ENCODE peak calls at places on chromosomes 11 and 22, in eight cellular contexts. W, N, F, Y, X, B, V and Z are unnamed samples.

GRCh38 chr11:84333196-84333595 is 1047.0 kb upstream of the CCDC90B start:
- DNase-seq in W (no peak), N (no peak), F (no peak), Y (no peak), X (no peak), B (no peak), V (no peak), Z (no peak)

GRCh38 chr11:12889243-12889642 is 119.9 kb upstream of the RASSF10 start:
- DNase-seq in W (no peak), N (no peak), F (peak; percentile 49), Y (no peak), X (no peak), B (no peak), V (no peak), Z (no peak)

GRCh38 chr11:45652781-45653180 is 12.6 kb downstream of the CHST1 start:
- DNase-seq in W (no peak), N (no peak), F (no peak), Y (no peak), X (peak; percentile 22), B (no peak), V (no peak), Z (no peak)

GRCh38 chr11:86696004-86696403 is 23.6 kb upstream of the ME3 start:
- DNase-seq in W (peak; percentile 91), N (no peak), F (no peak), Y (no peak), X (no peak), B (no peak), V (no peak), Z (no peak)

GRCh38 chr11:68160100-68160695 is 39.0 kb upstream of the CHKA start:
- DNase-seq in W (no peak), N (no peak), F (no peak), Y (no peak), X (no peak), B (no peak), V (no peak), Z (no peak)

GRCh38 chr22:17381237-17381913 is 12.1 kb downstream of the CECR2 start:
- DNase-seq in W (no peak), N (no peak), F (no peak), Y (no peak), X (no peak), B (no peak), V (no peak), Z (no peak)

GRCh38 chr11:61273151-61274078 is 21.7 kb downstream of the VWCE start:
- DNase-seq in W (peak; percentile 15), N (no peak), F (no peak), Y (no peak), X (no peak), B (no peak), V (peak; percentile 27), Z (peak; percentile 22)

GRCh38 chr11:14414470-14415461 is 55.8 kb upstream of the RRAS2 start:
- DNase-seq in W (no peak), N (no peak), F (no peak), Y (no peak), X (no peak), B (peak; percentile 50), V (no peak), Z (peak; percentile 96)

GRCh38 chr11:121894581-121894980 is 221.4 kb downstream of the BLID start:
- DNase-seq in W (peak; percentile 47), N (no peak), F (no peak), Y (no peak), X (no peak), B (no peak), V (no peak), Z (no peak)

GRCh38 chr11:77195071-77195705 is 67.1 kb downstream of the MYO7A start:
- DNase-seq in W (no peak), N (no peak), F (no peak), Y (no peak), X (no peak), B (no peak), V (no peak), Z (peak; percentile 54)

GRCh38 chr11:106468091-106468490 is 390.6 kb downstream of the AASDHPPT start:
- DNase-seq in W (no peak), N (no peak), F (no peak), Y (no peak), X (no peak), B (no peak), V (no peak), Z (no peak)

GRCh38 chr11:17428930-17429329 is 40.5 kb upstream of the KCNJ11 start:
- DNase-seq in W (peak; percentile 13), N (no peak), F (no peak), Y (no peak), X (no peak), B (no peak), V (no peak), Z (no peak)

GRCh38 chr22:35384973-35385588 is 4.2 kb downstream of the HMOX1 start:
- DNase-seq in W (no peak), N (no peak), F (no peak), Y (no peak), X (no peak), B (no peak), V (no peak), Z (no peak)

GRCh38 chr22:22855617-22856308 is 31.9 kb upstream of the IGLL5 start:
- DNase-seq in W (peak; percentile 3), N (no peak), F (no peak), Y (no peak), X (peak; percentile 69), B (peak; percentile 11), V (no peak), Z (peak; percentile 69)

GRCh38 chr11:12735262-12735661 is 61.0 kb downstream of the TEAD1 start:
- DNase-seq in W (no peak), N (no peak), F (no peak), Y (no peak), X (no peak), B (no peak), V (no peak), Z (no peak)

GRCh38 chr11:109015283-109015682 is 350.4 kb downstream of the DDX10 start:
- DNase-seq in W (peak; percentile 56), N (no peak), F (no peak), Y (peak; percentile 53), X (no peak), B (no peak), V (no peak), Z (no peak)

GRCh38 chr22:49964493-49965290 is 4.1 kb downstream of the PIM3 start:
- DNase-seq in W (no peak), N (no peak), F (no peak), Y (no peak), X (peak; percentile 23), B (no peak), V (no peak), Z (peak; percentile 11)
- H3K27ac ChIP-seq in W (peak overlapping the region; percentile 92), N (peak overlapping the region; percentile 94), F (peak overlapping the region; percentile 89), Y (peak overlapping the region; percentile 74), X (no peak overlapping the region), B (peak overlapping the region; percentile 98), V (peak overlapping the region; percentile 93), Z (no peak overlapping the region)

GRCh38 chr22:28817919-28818859 is 17.8 kb upstream of the XBP1 start:
- DNase-seq in W (no peak), N (peak; percentile 73), F (no peak), Y (no peak), X (no peak), B (no peak), V (no peak), Z (peak; percentile 46)
- H3K27ac ChIP-seq in W (no peak overlapping the region), N (peak overlapping the region; percentile 96), F (peak overlapping the region; percentile 46), Y (no peak overlapping the region), X (no peak overlapping the region), B (no peak overlapping the region), V (no peak overlapping the region), Z (no peak overlapping the region)

GRCh38 chr11:10731064-10731680 is 19.9 kb upstream of the CTR9 start:
- DNase-seq in W (no peak), N (no peak), F (no peak), Y (no peak), X (no peak), B (no peak), V (no peak), Z (no peak)

GRCh38 chr11:10730151-10730550 is 20.9 kb upstream of the CTR9 start:
- DNase-seq in W (no peak), N (no peak), F (no peak), Y (no peak), X (no peak), B (no peak), V (no peak), Z (no peak)

DNA sequence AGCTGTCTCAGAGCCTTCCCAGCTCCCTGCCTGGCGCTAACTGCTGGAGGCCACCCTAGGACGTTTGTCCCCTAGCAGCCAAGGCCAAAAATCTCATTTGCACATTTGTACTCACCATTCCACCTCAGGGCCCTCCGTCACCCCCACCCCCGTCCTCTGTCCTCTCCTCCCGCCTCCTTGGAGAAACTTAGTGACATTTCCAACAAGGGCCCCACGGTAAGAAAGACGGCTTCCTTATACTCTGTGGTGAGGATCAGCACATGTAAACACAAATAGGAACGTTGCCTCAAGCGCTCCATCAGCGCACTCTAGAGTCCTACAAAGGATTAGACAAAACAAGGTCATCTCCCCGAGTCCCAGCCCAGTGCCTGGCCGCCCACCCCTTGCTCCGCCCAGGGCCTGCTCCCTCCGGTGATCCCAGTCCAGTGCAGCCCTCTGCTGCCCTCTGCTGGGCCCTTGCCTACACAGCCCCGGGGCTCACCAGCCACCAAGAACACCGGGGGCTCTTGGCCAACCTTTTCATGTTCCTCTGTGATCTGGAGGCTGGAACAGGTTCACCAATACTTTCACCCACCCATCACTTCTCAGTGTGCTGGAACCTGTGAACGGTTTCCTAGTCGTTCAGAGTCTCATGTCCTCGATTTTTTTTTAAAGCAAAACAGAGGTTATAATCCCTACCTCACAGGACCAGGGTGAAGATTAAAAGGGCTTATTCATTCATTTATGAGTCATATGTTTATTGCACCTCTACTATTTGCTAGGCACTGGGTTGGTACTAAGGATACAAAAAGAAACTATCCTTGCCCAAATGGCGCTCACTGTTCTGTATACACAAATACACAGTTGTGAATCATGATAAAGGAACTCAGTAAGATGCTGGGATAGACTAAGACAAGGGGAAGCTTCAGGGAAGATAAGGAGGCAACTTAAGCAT is 15.2 kb upstream of the CTR9 start:
- DNase-seq in W (peak; percentile 93), N (peak; percentile 94), F (peak; percentile 97), Y (peak; percentile 97), X (peak; percentile 97), B (peak; percentile 83), V (peak; percentile 85), Z (peak; percentile 95)
- H3K27ac ChIP-seq in W (peak overlapping the region; percentile 29), N (no peak overlapping the region), F (no peak overlapping the region), Y (peak overlapping the region; percentile 74), X (no peak overlapping the region), B (no peak overlapping the region), V (peak overlapping the region; percentile 80), Z (no peak overlapping the region)

GRCh38 chr11:65569164-65569972 is 909 bp upstream of the ZNRD2 start:
- DNase-seq in W (no peak), N (no peak), F (no peak), Y (no peak), X (no peak), B (no peak), V (no peak), Z (no peak)

GRCh38 chr11:65569973-65570918 is at the start of gene ZNRD2:
- DNase-seq in W (peak; percentile 94), N (peak; percentile 99), F (peak; percentile 91), Y (peak; percentile 94), X (peak; percentile 99), B (peak; percentile 99), V (peak; percentile 96), Z (peak; percentile 95)

GRCh38 chr11:65572356-65573043 is at the start of gene FAM89B:
- DNase-seq in W (peak; percentile 77), N (peak; percentile 88), F (peak; percentile 94), Y (no peak), X (peak; percentile 79), B (peak; percentile 89), V (peak; percentile 80), Z (peak; percentile 83)

GRCh38 chr11:65571940-65572339 is 398 bp upstream of the FAM89B start:
- DNase-seq in W (peak; percentile 65), N (no peak), F (no peak), Y (no peak), X (peak; percentile 82), B (peak; percentile 51), V (no peak), Z (no peak)

GRCh38 chr11:65571420-65571819 is 918 bp upstream of the FAM89B start:
- DNase-seq in W (no peak), N (no peak), F (no peak), Y (no peak), X (no peak), B (no peak), V (no peak), Z (no peak)
- H3K27ac ChIP-seq in W (peak overlapping the region; percentile 98), N (no peak overlapping the region), F (peak overlapping the region; percentile 95), Y (peak overlapping the region; percentile 88), X (no peak overlapping the region), B (peak overlapping the region; percentile 99), V (peak overlapping the region; percentile 49), Z (no peak overlapping the region)